ENCODE peak calls at places on chromosomes 12 and 14, in eight cellular contexts. X is stomach; T is pancreas; U is foreskin fibroblast; L is upper lobe of left lung; M is fibroblast of mammary gland; E is neural progenitor cell; F is CD4-positive, alpha-beta T cell. N is an unnamed sample.

GRCh38 chr14:59534361-59534987 is 42.1 kb downstream of the CCDC175 start:
- DNase-seq in X (no peak), T (no peak), U (no peak), L (no peak), M (no peak), E (no peak), F (no peak), N (no peak)

GRCh38 chr12:93896427-93896826 is 219.3 kb downstream of the CRADD start:
- DNase-seq in X (no peak), T (no peak), U (no peak), L (no peak), M (peak), E (peak), F (no peak), N (no peak)

GRCh38 chr14:104196461-104197180 is 58.2 kb downstream of the KIF26A start:
- DNase-seq in X (no peak), T (peak), U (no peak), L (no peak), M (no peak), E (no peak), F (no peak), N (no peak)

GRCh38 chr14:51616724-51617409 is 34.8 kb upstream of the FRMD6 start:
- DNase-seq in X (peak), T (no peak), U (peak), L (peak), M (peak), E (no peak), F (no peak), N (no peak)

GRCh38 chr14:92973265-92973797 is 50.4 kb downstream of the CHGA start:
- DNase-seq in X (peak), T (peak), U (peak), L (peak), M (peak), E (peak), F (no peak), N (no peak)

GRCh38 chr14:65025818-65026217 is 39.1 kb downstream of the FNTB start:
- DNase-seq in X (no peak), T (no peak), U (no peak), L (no peak), M (no peak), E (no peak), F (no peak), N (no peak)

GRCh38 chr12:90090929-90091651 is 382.5 kb upstream of the ATP2B1 start:
- DNase-seq in X (peak), T (no peak), U (peak), L (peak), M (peak), E (peak), F (no peak), N (no peak)

GRCh38 chr12:124678421-124678893 is 111.0 kb upstream of the NCOR2 start:
- DNase-seq in X (no peak), T (no peak), U (no peak), L (no peak), M (no peak), E (no peak), F (no peak), N (no peak)

GRCh38 chr12:120466560-120467315 is 2.8 kb downstream of the SRSF9 start:
- DNase-seq in X (peak), T (no peak), U (no peak), L (peak), M (peak), E (peak), F (peak), N (no peak)

GRCh38 chr12:31931796-31932715 is 27.2 kb upstream of the RESF1 start:
- DNase-seq in X (no peak), T (no peak), U (no peak), L (no peak), M (no peak), E (no peak), F (no peak), N (no peak)

GRCh38 chr12:116910280-116910644 is 488 bp upstream of the FBXW8 start:
- DNase-seq in X (no peak), T (no peak), U (no peak), L (no peak), M (no peak), E (no peak), F (no peak), N (no peak)

GRCh38 chr12:68317047-68317667 is 15.0 kb downstream of the MDM1 start:
- DNase-seq in X (no peak), T (no peak), U (peak), L (no peak), M (peak), E (peak), F (no peak), N (peak)

GRCh38 chr12:106110626-106111300 is 28.0 kb downstream of the NUAK1 start:
- DNase-seq in X (no peak), T (no peak), U (no peak), L (no peak), M (no peak), E (no peak), F (no peak), N (no peak)

GRCh38 chr14:90521121-90521929 is 124.5 kb downstream of the CALM1 start:
- DNase-seq in X (peak), T (peak), U (no peak), L (no peak), M (no peak), E (no peak), F (no peak), N (no peak)

GRCh38 chr12:120007272-120007671 is 18.2 kb downstream of the BICDL1 start:
- DNase-seq in X (no peak), T (no peak), U (no peak), L (peak), M (no peak), E (peak), F (peak), N (peak)

GRCh38 chr12:63917864-63918742 is 73.6 kb downstream of the SRGAP1 start:
- DNase-seq in X (no peak), T (no peak), U (peak), L (no peak), M (peak), E (no peak), F (no peak), N (no peak)

GRCh38 chr12:106358410-106359241 is 1.1 kb downstream of the POLR3B start:
- DNase-seq in X (peak), T (no peak), U (peak), L (peak), M (peak), E (no peak), F (no peak), N (no peak)

GRCh38 chr14:23146423-23146910 is 27.4 kb upstream of the CEBPE start:
- DNase-seq in X (no peak), T (no peak), U (no peak), L (no peak), M (no peak), E (no peak), F (no peak), N (no peak)

GRCh38 chr14:24695265-24696241 is 61.6 kb upstream of the GZMB start:
- DNase-seq in X (no peak), T (no peak), U (no peak), L (peak), M (no peak), E (no peak), F (no peak), N (no peak)

GRCh38 chr14:24339284-24340151 is at the start of gene RIPK3:
- DNase-seq in X (peak), T (peak), U (no peak), L (peak), M (no peak), E (peak), F (peak), N (peak)

GRCh38 chr12:108313609-108314331 is 25.3 kb downstream of the CMKLR1 start:
- DNase-seq in X (no peak), T (no peak), U (no peak), L (peak), M (no peak), E (no peak), F (no peak), N (no peak)

GRCh38 chr12:48197967-48198618 is 5.0 kb downstream of the OR10AD1 start:
- DNase-seq in X (peak), T (peak), U (peak), L (peak), M (peak), E (peak), F (peak), N (peak)
- TF ChIP-seq CTCF in X (no peak), T (no peak), U (no peak), L (no peak), M (no peak), E (no peak), F (no peak), N (no peak)

DNA sequence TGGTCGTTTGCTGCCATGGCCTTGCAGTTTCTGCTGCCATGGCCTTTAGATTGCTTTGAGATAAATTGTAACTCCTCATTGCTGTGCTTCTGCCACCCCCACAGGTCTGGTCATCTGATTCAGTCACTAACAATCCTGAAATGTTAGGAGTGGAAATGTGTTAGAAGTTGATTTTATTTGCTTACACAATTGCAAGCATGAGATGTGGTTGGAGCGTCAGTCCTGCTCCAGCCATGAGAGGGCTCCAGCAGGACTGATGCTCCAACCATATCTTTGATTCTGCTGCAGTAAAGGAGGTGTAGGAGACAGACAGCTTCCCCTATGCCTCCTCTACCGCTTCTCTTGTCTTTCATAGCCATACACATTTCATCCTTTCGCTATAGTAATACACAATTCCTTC is 226.8 kb upstream of the RGS6 start:
- DNase-seq in X (no peak), T (no peak), U (peak), L (no peak), M (no peak), E (no peak), F (no peak), N (no peak)
- TF ChIP-seq CTCF in X (no peak), T (no peak), U (no peak), L (no peak), M (no peak), E (no peak), F (no peak), N (no peak)

GRCh38 chr12:58530421-58531067 is 389.8 kb downstream of the LRIG3 start:
- DNase-seq in X (no peak), T (no peak), U (peak), L (no peak), M (peak), E (no peak), F (no peak), N (no peak)
- TF ChIP-seq CTCF in X (no peak), T (no peak), U (no peak), L (no peak), M (no peak), E (no peak), F (no peak), N (no peak)

DNA sequence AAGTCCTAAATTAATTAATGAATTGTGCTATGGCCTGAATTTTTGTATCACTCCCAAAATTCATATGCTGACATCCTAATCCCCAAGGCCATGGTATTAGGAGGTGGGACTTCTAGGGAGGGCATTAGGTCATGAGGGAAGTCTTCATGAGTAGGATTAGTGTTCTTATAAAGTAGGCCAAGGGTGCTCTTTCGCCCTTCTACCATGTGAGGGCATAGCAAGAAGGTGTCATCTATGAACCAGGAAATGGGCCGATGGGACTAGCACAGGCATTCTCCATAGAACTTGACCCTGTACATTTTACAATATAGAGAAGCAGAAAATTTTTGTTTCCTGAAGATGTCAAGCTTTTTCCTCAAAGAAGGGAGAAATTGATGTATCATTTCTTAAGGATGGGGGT is 12.5 kb downstream of the SYT10 start:
- DNase-seq in X (no peak), T (no peak), U (no peak), L (no peak), M (peak), E (peak), F (no peak), N (no peak)
- TF ChIP-seq CTCF in X (no peak), T (no peak), U (no peak), L (no peak), M (peak), E (peak), F (no peak), N (no peak)

GRCh38 chr12:96828169-96828789 is 78.8 kb upstream of the NEDD1 start:
- DNase-seq in X (no peak), T (no peak), U (no peak), L (no peak), M (no peak), E (no peak), F (no peak), N (no peak)
- TF ChIP-seq CTCF in X (no peak), T (no peak), U (no peak), L (no peak), M (no peak), E (no peak), F (no peak), N (no peak)

N was measured in GM10248.